ENCODE peak calls at places on chromosomes 7 and 10, in seven cellular contexts. One of them, this sample, is unnamed.

GRCh38 chr10:125102216-125102615 is 58.1 kb downstream of the CTBP2 start:
- DNase-seq in astrocyte of the spinal cord: peak; percentile 69
- DNase-seq in GM23248: peak; percentile 41
- DNase-seq in HT-29: peak; percentile 25
- DNase-seq in RPMI8226: no peak
- DNase-seq in iPS-NIHi11: no peak
- DNase-seq in Panc1: no peak
- DNase-seq in this sample: no peak

GRCh38 chr10:99850767-99851127 is 68.3 kb downstream of the ABCC2 start:
- DNase-seq in astrocyte of the spinal cord: no peak
- DNase-seq in GM23248: no peak
- DNase-seq in HT-29: no peak
- DNase-seq in RPMI8226: no peak
- DNase-seq in iPS-NIHi11: no peak
- DNase-seq in Panc1: no peak
- DNase-seq in this sample: no peak

GRCh38 chr7:22452142-22452763 is 47.7 kb downstream of the STEAP1B start:
- DNase-seq in astrocyte of the spinal cord: peak; percentile 32
- DNase-seq in GM23248: peak; percentile 54
- DNase-seq in HT-29: peak; percentile 69
- DNase-seq in RPMI8226: no peak
- DNase-seq in iPS-NIHi11: peak; percentile 84
- DNase-seq in Panc1: peak; percentile 17
- DNase-seq in this sample: no peak

GRCh38 chr7:30068117-30068516 is 39.9 kb downstream of the PLEKHA8 start:
- DNase-seq in astrocyte of the spinal cord: peak; percentile 68
- DNase-seq in GM23248: peak; percentile 92
- DNase-seq in HT-29: no peak
- DNase-seq in RPMI8226: no peak
- DNase-seq in iPS-NIHi11: no peak
- DNase-seq in Panc1: no peak
- DNase-seq in this sample: no peak

GRCh38 chr10:79148452-79149344 is 79.9 kb downstream of the ZMIZ1 start:
- DNase-seq in astrocyte of the spinal cord: peak; percentile 50
- DNase-seq in GM23248: peak; percentile 93
- DNase-seq in HT-29: peak; percentile 74
- DNase-seq in RPMI8226: no peak
- DNase-seq in iPS-NIHi11: no peak
- DNase-seq in Panc1: no peak
- DNase-seq in this sample: no peak

GRCh38 chr7:77657427-77658331 is 38.6 kb upstream of the RSBN1L start:
- DNase-seq in astrocyte of the spinal cord: peak; percentile 56
- DNase-seq in GM23248: peak; percentile 62
- DNase-seq in HT-29: peak; percentile 84
- DNase-seq in RPMI8226: peak; percentile 68
- DNase-seq in iPS-NIHi11: peak; percentile 26
- DNase-seq in Panc1: no peak
- DNase-seq in this sample: no peak

GRCh38 chr7:68744036-68744435 is 854.2 kb upstream of the AUTS2 start:
- DNase-seq in astrocyte of the spinal cord: no peak
- DNase-seq in GM23248: no peak
- DNase-seq in HT-29: no peak
- DNase-seq in RPMI8226: peak; percentile 58
- DNase-seq in iPS-NIHi11: no peak
- DNase-seq in Panc1: no peak
- DNase-seq in this sample: no peak

GRCh38 chr7:157690833-157691382 is 354.1 kb downstream of the DNAJB6 start:
- DNase-seq in astrocyte of the spinal cord: peak; percentile 88
- DNase-seq in GM23248: peak; percentile 51
- DNase-seq in HT-29: no peak
- DNase-seq in RPMI8226: no peak
- DNase-seq in iPS-NIHi11: no peak
- DNase-seq in Panc1: no peak
- DNase-seq in this sample: no peak

GRCh38 chr7:36389371-36390198 is at the start of gene ANLN:
- DNase-seq in astrocyte of the spinal cord: peak; percentile 95
- DNase-seq in GM23248: peak; percentile 97
- DNase-seq in HT-29: peak; percentile 98
- DNase-seq in RPMI8226: peak; percentile 94
- DNase-seq in iPS-NIHi11: peak; percentile 96
- DNase-seq in Panc1: peak; percentile 91
- DNase-seq in this sample: peak; percentile 92

GRCh38 chr10:130757821-130758489 is 553.6 kb downstream of the TCERG1L start:
- DNase-seq in astrocyte of the spinal cord: no peak
- DNase-seq in GM23248: no peak
- DNase-seq in HT-29: no peak
- DNase-seq in RPMI8226: no peak
- DNase-seq in iPS-NIHi11: no peak
- DNase-seq in Panc1: no peak
- DNase-seq in this sample: no peak

GRCh38 chr7:143499246-143499645 is 21.6 kb downstream of the TAS2R41 start:
- DNase-seq in astrocyte of the spinal cord: no peak
- DNase-seq in GM23248: peak; percentile 83
- DNase-seq in HT-29: no peak
- DNase-seq in RPMI8226: no peak
- DNase-seq in iPS-NIHi11: no peak
- DNase-seq in Panc1: no peak
- DNase-seq in this sample: no peak

GRCh38 chr10:22615101-22615500 is 99.3 kb downstream of the PIP4K2A start:
- DNase-seq in astrocyte of the spinal cord: no peak
- DNase-seq in GM23248: no peak
- DNase-seq in HT-29: no peak
- DNase-seq in RPMI8226: no peak
- DNase-seq in iPS-NIHi11: no peak
- DNase-seq in Panc1: no peak
- DNase-seq in this sample: no peak

GRCh38 chr7:14687241-14687640 is 215.3 kb downstream of the DGKB start:
- DNase-seq in astrocyte of the spinal cord: no peak
- DNase-seq in GM23248: no peak
- DNase-seq in HT-29: no peak
- DNase-seq in RPMI8226: peak; percentile 54
- DNase-seq in iPS-NIHi11: no peak
- DNase-seq in Panc1: no peak
- DNase-seq in this sample: no peak

GRCh38 chr7:123372368-123372767 is 162.0 kb downstream of the IQUB start:
- DNase-seq in astrocyte of the spinal cord: no peak
- DNase-seq in GM23248: no peak
- DNase-seq in HT-29: no peak
- DNase-seq in RPMI8226: no peak
- DNase-seq in iPS-NIHi11: no peak
- DNase-seq in Panc1: no peak
- DNase-seq in this sample: no peak

GRCh38 chr10:117720931-117721826 is 178.6 kb downstream of the EMX2 start:
- DNase-seq in astrocyte of the spinal cord: no peak
- DNase-seq in GM23248: no peak
- DNase-seq in HT-29: no peak
- DNase-seq in RPMI8226: no peak
- DNase-seq in iPS-NIHi11: peak; percentile 82
- DNase-seq in Panc1: no peak
- DNase-seq in this sample: no peak

GRCh38 chr10:5038703-5039102 is 35.0 kb upstream of the AKR1C2 start:
- DNase-seq in astrocyte of the spinal cord: no peak
- DNase-seq in GM23248: no peak
- DNase-seq in HT-29: no peak
- DNase-seq in RPMI8226: no peak
- DNase-seq in iPS-NIHi11: no peak
- DNase-seq in Panc1: no peak
- DNase-seq in this sample: no peak

GRCh38 chr10:114779803-114780609 is 41.6 kb upstream of the FHIP2A start:
- DNase-seq in astrocyte of the spinal cord: peak; percentile 93
- DNase-seq in GM23248: peak; percentile 72
- DNase-seq in HT-29: peak; percentile 90
- DNase-seq in RPMI8226: no peak
- DNase-seq in iPS-NIHi11: no peak
- DNase-seq in Panc1: peak; percentile 90
- DNase-seq in this sample: no peak

GRCh38 chr7:43535810-43536585 is 46.9 kb upstream of the STK17A start:
- DNase-seq in astrocyte of the spinal cord: peak; percentile 94
- DNase-seq in GM23248: peak; percentile 90
- DNase-seq in HT-29: no peak
- DNase-seq in RPMI8226: no peak
- DNase-seq in iPS-NIHi11: no peak
- DNase-seq in Panc1: no peak
- DNase-seq in this sample: no peak

GRCh38 chr7:140512317-140513000 is 33.2 kb upstream of the MKRN1 start:
- DNase-seq in astrocyte of the spinal cord: no peak
- DNase-seq in GM23248: peak; percentile 20
- DNase-seq in HT-29: peak; percentile 83
- DNase-seq in RPMI8226: peak; percentile 95
- DNase-seq in iPS-NIHi11: no peak
- DNase-seq in Panc1: no peak
- DNase-seq in this sample: no peak

GRCh38 chr10:112290054-112290373 is 6.8 kb downstream of the TECTB start:
- DNase-seq in astrocyte of the spinal cord: no peak
- DNase-seq in GM23248: no peak
- DNase-seq in HT-29: no peak
- DNase-seq in RPMI8226: no peak
- DNase-seq in iPS-NIHi11: no peak
- DNase-seq in Panc1: no peak
- DNase-seq in this sample: no peak

GRCh38 chr7:16644624-16644986 is 949 bp downstream of the ANKMY2 start:
- DNase-seq in astrocyte of the spinal cord: peak; percentile 52
- DNase-seq in GM23248: peak; percentile 81
- DNase-seq in HT-29: peak; percentile 55
- DNase-seq in RPMI8226: peak; percentile 52
- DNase-seq in iPS-NIHi11: peak; percentile 24
- DNase-seq in Panc1: no peak
- DNase-seq in this sample: peak; percentile 31

GRCh38 chr7:44615149-44615611 is 8.8 kb downstream of the OGDH start:
- DNase-seq in astrocyte of the spinal cord: no peak
- DNase-seq in GM23248: peak; percentile 67
- DNase-seq in HT-29: no peak
- DNase-seq in RPMI8226: no peak
- DNase-seq in iPS-NIHi11: no peak
- DNase-seq in Panc1: no peak
- DNase-seq in this sample: no peak

GRCh38 chr7:79412438-79412837 is 41.0 kb downstream of the MAGI2 start:
- DNase-seq in astrocyte of the spinal cord: no peak
- DNase-seq in GM23248: no peak
- DNase-seq in HT-29: no peak
- DNase-seq in RPMI8226: no peak
- DNase-seq in iPS-NIHi11: no peak
- DNase-seq in Panc1: no peak
- DNase-seq in this sample: no peak

GRCh38 chr7:122379491-122379890 is 74.9 kb upstream of the FEZF1 start:
- DNase-seq in astrocyte of the spinal cord: no peak
- DNase-seq in GM23248: no peak
- DNase-seq in HT-29: no peak
- DNase-seq in RPMI8226: no peak
- DNase-seq in iPS-NIHi11: no peak
- DNase-seq in Panc1: no peak
- DNase-seq in this sample: no peak

GRCh38 chr10:60182691-60183090 is 207.0 kb downstream of the ANK3 start:
- DNase-seq in astrocyte of the spinal cord: peak; percentile 50
- DNase-seq in GM23248: peak; percentile 68
- DNase-seq in HT-29: no peak
- DNase-seq in RPMI8226: no peak
- DNase-seq in iPS-NIHi11: no peak
- DNase-seq in Panc1: no peak
- DNase-seq in this sample: no peak

GRCh38 chr7:24882989-24883631 is 96.9 kb downstream of the OSBPL3 start:
- DNase-seq in astrocyte of the spinal cord: peak; percentile 85
- DNase-seq in GM23248: peak; percentile 95
- DNase-seq in HT-29: no peak
- DNase-seq in RPMI8226: no peak
- DNase-seq in iPS-NIHi11: no peak
- DNase-seq in Panc1: no peak
- DNase-seq in this sample: no peak

GRCh38 chr7:132760241-132760616 is 184.0 kb upstream of the PLXNA4 start:
- DNase-seq in astrocyte of the spinal cord: no peak
- DNase-seq in GM23248: peak; percentile 29
- DNase-seq in HT-29: no peak
- DNase-seq in RPMI8226: no peak
- DNase-seq in iPS-NIHi11: no peak
- DNase-seq in Panc1: no peak
- DNase-seq in this sample: no peak